ENCODE peak calls at places on chromosomes 6 and 20, in ten cellular contexts. R is CD4-positive, alpha-beta memory T cell; P is brain microvascular endothelial cell; I is fibroblast of lung; E is esophagus squamous epithelium; N is lower lobe of right lung; A is A549; J is body of pancreas; W is ascending aorta; O is fibroblast of pulmonary artery. L is an unnamed sample.

GRCh38 chr20:22931653-22932052 is 103.5 kb upstream of the SSTR4 start:
- DNase-seq in R (no peak), P (no peak), I (no peak), E (no peak), N (no peak), A (no peak), J (peak), W (no peak), O (no peak), L (no peak)

GRCh38 chr6:22499815-22500214 is 69.6 kb upstream of the HDGFL1 start:
- DNase-seq in R (no peak), P (no peak), I (no peak), E (no peak), N (no peak), A (no peak), J (no peak), W (no peak), O (no peak), L (no peak)

GRCh38 chr20:39021748-39022147 is 59.6 kb downstream of the DHX35 start:
- DNase-seq in R (no peak), P (no peak), I (no peak), E (no peak), N (no peak), A (no peak), J (no peak), W (no peak), O (no peak), L (no peak)

GRCh38 chr6:11388983-11389944 is 148.3 kb upstream of the TMEM170B start:
- DNase-seq in R (no peak), P (no peak), I (no peak), E (no peak), N (no peak), A (no peak), J (no peak), W (no peak), O (no peak), L (no peak)

GRCh38 chr6:146598785-146599405 is at the start of gene ADGB:
- DNase-seq in R (no peak), P (peak), I (peak), E (no peak), N (peak), A (peak), J (peak), W (no peak), O (peak), L (peak)

GRCh38 chr6:130366011-130366963 is at the start of gene TMEM200A:
- DNase-seq in R (peak), P (peak), I (peak), E (no peak), N (peak), A (peak), J (peak), W (no peak), O (peak), L (no peak)

GRCh38 chr6:30044630-30045029 is 16.4 kb upstream of the POLR1H start:
- DNase-seq in R (no peak), P (peak), I (peak), E (no peak), N (no peak), A (no peak), J (no peak), W (no peak), O (peak), L (no peak)

GRCh38 chr6:124223596-124223995 is 419.9 kb downstream of the NKAIN2 start:
- DNase-seq in R (no peak), P (peak), I (peak), E (no peak), N (no peak), A (no peak), J (no peak), W (no peak), O (peak), L (no peak)

GRCh38 chr6:89843070-89843469 is 13.4 kb downstream of the CASP8AP2 start:
- DNase-seq in R (no peak), P (no peak), I (no peak), E (no peak), N (no peak), A (no peak), J (no peak), W (no peak), O (peak), L (no peak)

GRCh38 chr6:106789436-106790145 is 160.2 kb downstream of the QRSL1 start:
- DNase-seq in R (no peak), P (no peak), I (no peak), E (no peak), N (no peak), A (no peak), J (no peak), W (no peak), O (no peak), L (no peak)

GRCh38 chr6:10248378-10248843 is 166.5 kb downstream of the TFAP2A start:
- DNase-seq in R (no peak), P (peak), I (no peak), E (no peak), N (no peak), A (no peak), J (no peak), W (no peak), O (peak), L (no peak)

GRCh38 chr6:38552136-38552535 is 87.6 kb downstream of the BTBD9 start:
- DNase-seq in R (no peak), P (no peak), I (no peak), E (no peak), N (no peak), A (no peak), J (no peak), W (no peak), O (no peak), L (no peak)

GRCh38 chr6:54801669-54802068 is 44.9 kb upstream of the FAM83B start:
- DNase-seq in R (no peak), P (peak), I (peak), E (no peak), N (no peak), A (no peak), J (no peak), W (no peak), O (peak), L (no peak)

GRCh38 chr6:80382796-80383195 is 276.3 kb downstream of the BCKDHB start:
- DNase-seq in R (no peak), P (peak), I (peak), E (no peak), N (no peak), A (no peak), J (no peak), W (no peak), O (peak), L (no peak)

GRCh38 chr20:33437141-33437911 is 6.2 kb downstream of the SNTA1 start:
- DNase-seq in R (no peak), P (peak), I (peak), E (no peak), N (no peak), A (no peak), J (peak), W (peak), O (peak), L (peak)

GRCh38 chr20:35173576-35174192 is 1.8 kb downstream of the PROCR start:
- DNase-seq in R (no peak), P (no peak), I (no peak), E (no peak), N (no peak), A (no peak), J (no peak), W (no peak), O (no peak), L (no peak)

GRCh38 chr6:169145991-169146501 is 107.6 kb downstream of the THBS2 start:
- DNase-seq in R (no peak), P (no peak), I (peak), E (no peak), N (no peak), A (no peak), J (no peak), W (no peak), O (peak), L (no peak)

GRCh38 chr6:92888316-92888715 is 531.0 kb downstream of the EPHA7 start:
- DNase-seq in R (no peak), P (no peak), I (no peak), E (no peak), N (no peak), A (no peak), J (no peak), W (no peak), O (no peak), L (no peak)

GRCh38 chr6:144302701-144303351 is 17.7 kb downstream of the UTRN start:
- DNase-seq in R (no peak), P (no peak), I (no peak), E (no peak), N (no peak), A (no peak), J (no peak), W (no peak), O (no peak), L (no peak)

GRCh38 chr6:41964201-41964887 is 22.7 kb upstream of the CCND3 start:
- DNase-seq in R (no peak), P (no peak), I (no peak), E (no peak), N (no peak), A (no peak), J (no peak), W (no peak), O (no peak), L (no peak)

GRCh38 chr20:44706371-44707258 is 8.6 kb upstream of the CCN5 start:
- DNase-seq in R (no peak), P (no peak), I (no peak), E (no peak), N (no peak), A (no peak), J (no peak), W (peak), O (peak), L (no peak)

GRCh38 chr20:53677447-53678314 is 84.0 kb upstream of the ZNF217 start:
- DNase-seq in R (no peak), P (no peak), I (peak), E (no peak), N (peak), A (peak), J (peak), W (no peak), O (peak), L (no peak)

GRCh38 chr6:123716506-123716905 is 79.8 kb upstream of the TRDN start:
- DNase-seq in R (no peak), P (no peak), I (no peak), E (no peak), N (no peak), A (no peak), J (no peak), W (no peak), O (no peak), L (no peak)

GRCh38 chr6:31871068-31871659 is 7.6 kb downstream of the SLC44A4 start:
- DNase-seq in R (no peak), P (no peak), I (peak), E (no peak), N (no peak), A (no peak), J (no peak), W (no peak), O (peak), L (no peak)

GRCh38 chr6:52389626-52390360 is 27.8 kb downstream of the PAQR8 start:
- DNase-seq in R (peak), P (peak), I (peak), E (no peak), N (peak), A (no peak), J (peak), W (no peak), O (peak), L (peak)
- H3K4me3 ChIP-seq in R (peak), P (no peak), I (no peak), E (peak), N (no peak), A (no peak), J (no peak), W (no peak), O (no peak), L (no peak)

DNA sequence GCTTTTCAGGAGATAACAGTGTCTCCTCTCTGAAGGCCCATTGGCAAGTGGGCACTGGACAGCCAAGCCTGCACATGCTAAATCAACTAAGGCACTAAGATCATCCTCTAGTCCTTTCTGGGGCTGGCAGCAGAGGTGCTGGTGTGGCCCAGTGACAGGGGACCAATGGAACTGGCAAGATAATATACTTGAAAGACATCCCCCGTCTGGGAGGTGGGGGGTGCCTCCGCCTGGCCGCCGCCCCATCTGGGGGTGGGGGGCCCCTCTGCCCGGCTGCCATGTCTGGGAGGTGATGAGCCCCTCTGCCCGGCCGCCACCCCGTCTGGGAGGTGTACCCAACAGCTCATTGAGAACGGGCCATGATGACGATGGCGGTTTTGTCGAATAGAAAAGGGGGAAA is 223.3 kb downstream of the UNC5CL start:
- DNase-seq in R (no peak), P (no peak), I (no peak), E (no peak), N (no peak), A (no peak), J (no peak), W (no peak), O (no peak), L (no peak)
- H3K4me3 ChIP-seq in R (no peak), P (no peak), I (no peak), E (no peak), N (no peak), A (no peak), J (no peak), W (no peak), O (no peak), L (no peak)

GRCh38 chr20:49282584-49283171 is 4.8 kb upstream of the ZNFX1 start:
- DNase-seq in R (no peak), P (no peak), I (no peak), E (no peak), N (no peak), A (no peak), J (no peak), W (no peak), O (no peak), L (no peak)
- H3K4me3 ChIP-seq in R (peak), P (peak), I (no peak), E (no peak), N (no peak), A (peak), J (no peak), W (no peak), O (peak), L (no peak)

GRCh38 chr6:6916598-6916997 is 191.2 kb upstream of the RREB1 start:
- DNase-seq in R (no peak), P (no peak), I (no peak), E (no peak), N (no peak), A (no peak), J (no peak), W (no peak), O (no peak), L (no peak)

GRCh38 chr6:6912841-6913240 is 194.9 kb upstream of the RREB1 start:
- DNase-seq in R (no peak), P (no peak), I (peak), E (no peak), N (no peak), A (no peak), J (no peak), W (no peak), O (peak), L (no peak)

GRCh38 chr6:6915813-6916547 is 191.8 kb upstream of the RREB1 start:
- DNase-seq in R (no peak), P (no peak), I (peak), E (no peak), N (peak), A (no peak), J (peak), W (no peak), O (peak), L (peak)

GRCh38 chr6:6913346-6913745 is 194.4 kb upstream of the RREB1 start:
- DNase-seq in R (no peak), P (no peak), I (no peak), E (no peak), N (no peak), A (no peak), J (no peak), W (no peak), O (no peak), L (no peak)

DNA sequence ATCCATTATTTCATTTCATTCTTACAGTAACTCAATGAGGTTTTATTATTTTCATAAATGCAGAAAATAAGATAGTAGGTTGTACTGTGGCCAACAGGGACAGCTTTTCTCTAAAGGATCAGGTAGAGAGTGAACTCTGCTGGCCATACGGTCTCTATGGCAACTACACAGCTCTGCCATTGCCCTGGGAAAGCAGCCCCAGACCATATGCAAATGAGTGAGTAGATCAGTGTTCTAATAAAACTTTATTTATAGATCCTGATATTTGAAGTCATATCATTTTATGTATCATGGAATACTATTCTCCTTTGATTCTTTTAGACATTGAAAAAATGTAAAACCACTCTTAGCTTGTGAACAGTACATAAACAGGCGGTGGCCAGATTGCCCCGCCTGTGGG is 192.5 kb upstream of the RREB1 start:
- DNase-seq in R (no peak), P (no peak), I (peak), E (no peak), N (no peak), A (no peak), J (no peak), W (no peak), O (peak), L (no peak)
- H3K4me3 ChIP-seq in R (no peak), P (no peak), I (no peak), E (peak), N (peak), A (no peak), J (no peak), W (peak), O (peak), L (peak)

GRCh38 chr20:41027872-41028358 is 707 bp upstream of the TOP1 start:
- DNase-seq in R (no peak), P (no peak), I (no peak), E (no peak), N (no peak), A (no peak), J (no peak), W (no peak), O (no peak), L (no peak)
- H3K4me3 ChIP-seq in R (peak), P (peak), I (peak), E (peak), N (peak), A (peak), J (no peak), W (peak), O (peak), L (no peak)

DNA sequence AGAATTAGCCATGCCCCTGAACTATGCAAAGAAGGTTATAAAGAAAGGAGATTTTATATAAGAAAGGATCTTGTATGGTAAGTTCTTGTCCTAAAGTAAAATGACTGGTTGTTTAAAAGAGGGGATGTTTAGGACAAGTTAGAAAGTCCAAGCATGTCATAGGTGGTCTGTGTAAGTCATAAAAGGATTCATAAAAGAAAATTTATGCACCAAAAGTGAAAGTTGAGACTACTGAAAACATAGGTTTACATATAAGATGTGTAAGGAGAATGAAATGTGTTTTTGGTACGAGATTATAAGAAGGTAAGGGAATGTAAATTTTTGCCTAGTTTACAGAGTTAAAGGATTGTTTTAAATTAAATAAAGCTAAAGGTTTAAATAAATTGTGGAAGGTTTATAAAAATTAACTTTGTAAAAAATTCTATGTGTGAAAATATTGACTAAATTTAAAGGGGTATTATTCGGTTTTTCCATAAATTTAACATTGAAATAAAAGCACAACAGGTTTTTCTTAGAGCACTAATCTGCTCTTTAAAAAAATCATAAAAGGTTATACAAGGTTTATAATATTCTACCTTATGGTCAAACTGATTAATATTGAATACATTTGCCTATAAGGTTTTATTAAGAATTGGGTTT is 93.6 kb upstream of the UST start:
- DNase-seq in R (no peak), P (no peak), I (no peak), E (no peak), N (no peak), A (no peak), J (no peak), W (no peak), O (no peak), L (no peak)
- H3K4me3 ChIP-seq in R (no peak), P (no peak), I (no peak), E (no peak), N (no peak), A (no peak), J (no peak), W (no peak), O (no peak), L (no peak)